ENCODE peak calls at places on chromosomes 5 and 9, in four cellular contexts. P, S, U and M are unnamed samples.

GRCh38 chr5:62778327-62779009 is 199.8 kb downstream of the LRRC70 start:
- DNase-seq in P (no peak), S (no peak), U (no peak), M (no peak)

GRCh38 chr5:84113246-84114118 is 271.2 kb downstream of the EDIL3 start:
- DNase-seq in P (no peak), S (no peak), U (no peak), M (no peak)

GRCh38 chr9:136520053-136520540 is 25.8 kb downstream of the NOTCH1 start:
- DNase-seq in P (no peak), S (no peak), U (no peak), M (no peak)

GRCh38 chr9:133969681-133970580 is 22.2 kb downstream of the VAV2 start:
- DNase-seq in P (no peak), S (peak; percentile 4), U (no peak), M (no peak)

GRCh38 chr5:82641362-82641988 is 363.3 kb upstream of the RPS23 start:
- DNase-seq in P (no peak), S (peak; percentile 69), U (peak; percentile 96), M (peak; percentile 11)

GRCh38 chr5:34716986-34717385 is 60.9 kb downstream of the RAI14 start:
- DNase-seq in P (no peak), S (no peak), U (peak; percentile 58), M (no peak)

GRCh38 chr9:136551401-136552116 is 5.7 kb upstream of the NOTCH1 start:
- DNase-seq in P (no peak), S (no peak), U (peak; percentile 78), M (no peak)

GRCh38 chr9:137632432-137633161 is 13.8 kb downstream of the EHMT1 start:
- DNase-seq in P (no peak), S (no peak), U (no peak), M (no peak)

GRCh38 chr9:113738898-113739604 is 137.1 kb upstream of the ZNF618 start:
- DNase-seq in P (no peak), S (no peak), U (no peak), M (no peak)

GRCh38 chr5:154236011-154236410 is 45.5 kb downstream of the GALNT10 start:
- DNase-seq in P (no peak), S (no peak), U (no peak), M (no peak)

GRCh38 chr5:65811004-65811403 is 89.0 kb downstream of the NLN start:
- DNase-seq in P (no peak), S (no peak), U (peak; percentile 57), M (no peak)

GRCh38 chr5:60372786-60373185 is 327.2 kb downstream of the DEPDC1B start:
- DNase-seq in P (no peak), S (no peak), U (no peak), M (no peak)

GRCh38 chr5:39494099-39494498 is 69.3 kb upstream of the DAB2 start:
- DNase-seq in P (no peak), S (no peak), U (peak; percentile 77), M (no peak)

GRCh38 chr5:107668933-107669542 is 1.7 kb downstream of the EFNA5 start:
- DNase-seq in P (no peak), S (peak; percentile 32), U (peak; percentile 13), M (no peak)

GRCh38 chr9:130143974-130144373 is 28.2 kb upstream of the NCS1 start:
- DNase-seq in P (no peak), S (no peak), U (peak; percentile 38), M (no peak)

GRCh38 chr9:27572566-27572917 is 739 bp downstream of the C9orf72 start:
- DNase-seq in P (peak; percentile 31), S (peak; percentile 36), U (peak; percentile 39), M (peak; percentile 27)

DNA sequence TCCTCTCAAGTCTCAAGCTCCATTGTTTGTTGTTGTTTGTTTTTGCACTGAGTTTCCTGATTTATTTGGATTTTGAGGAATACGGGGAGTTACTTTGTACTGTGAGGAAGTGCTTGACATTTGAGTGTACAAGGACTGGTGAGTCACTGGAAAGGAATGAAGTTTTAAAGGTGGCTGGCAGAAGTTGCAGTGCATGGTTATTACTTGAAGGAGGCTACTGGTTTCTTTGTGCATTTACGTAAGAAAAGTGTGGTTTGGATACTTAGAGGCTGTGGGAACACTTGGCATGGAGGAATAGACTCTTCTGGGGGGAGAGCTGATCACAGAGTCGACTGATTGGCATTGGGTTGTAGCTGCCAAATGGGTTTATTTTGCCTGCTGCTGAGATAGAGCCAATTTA is 919.0 kb downstream of the TAF11L14 start:
- DNase-seq in P (no peak), S (no peak), U (no peak), M (no peak)
- H3K4me3 ChIP-seq in P (no peak overlapping the region), S (no peak overlapping the region), U (no peak overlapping the region), M (no peak overlapping the region)

GRCh38 chr9:72355153-72355552 is 9.9 kb downstream of the ZFAND5 start:
- DNase-seq in P (no peak), S (no peak), U (no peak), M (no peak)

GRCh38 chr9:72352911-72353388 is 12.1 kb downstream of the ZFAND5 start:
- DNase-seq in P (no peak), S (no peak), U (no peak), M (no peak)

GRCh38 chr9:72353455-72354116 is 11.4 kb downstream of the ZFAND5 start:
- DNase-seq in P (no peak), S (no peak), U (no peak), M (no peak)

GRCh38 chr9:72354704-72355103 is 10.3 kb downstream of the ZFAND5 start:
- DNase-seq in P (no peak), S (no peak), U (no peak), M (no peak)

DNA sequence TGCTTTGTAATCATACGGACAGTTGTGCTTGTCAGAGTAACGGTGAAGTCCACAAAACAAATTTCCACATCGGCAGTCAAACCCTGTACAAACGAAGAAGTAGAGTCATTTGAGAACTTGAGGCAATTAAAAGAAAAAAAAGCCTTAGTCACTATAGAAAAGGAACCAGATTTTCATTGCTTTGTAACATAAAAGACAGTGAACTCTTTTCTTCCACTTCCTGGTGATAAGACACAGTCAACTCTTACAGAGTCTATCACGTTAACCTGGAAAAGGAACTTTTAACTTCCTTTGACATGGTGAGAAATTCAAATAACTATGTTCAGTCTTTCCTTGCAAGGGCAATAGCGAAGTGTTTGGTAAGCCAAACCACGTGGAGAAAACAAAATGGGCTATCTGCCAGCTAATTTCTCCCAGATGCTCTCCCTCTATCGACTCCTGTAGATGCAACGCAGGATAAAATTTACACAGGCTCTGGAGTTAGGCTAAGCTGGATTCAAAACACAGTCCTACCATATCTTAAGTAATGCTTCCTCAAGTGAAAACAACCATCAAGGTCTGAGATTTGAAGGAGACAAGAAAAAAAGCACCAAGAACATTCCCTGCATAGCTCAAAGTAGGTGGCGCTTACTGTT is 8.9 kb downstream of the ZFAND5 start:
- DNase-seq in P (no peak), S (peak; percentile 63), U (peak; percentile 64), M (no peak)
- H3K36me3 ChIP-seq in P (peaks cover 56% of the 10 kb centered on the region), S (peaks cover 84% of the 10 kb centered on the region), U (peaks cover 7% of the 10 kb centered on the region), M (peaks cover 13% of the 10 kb centered on the region)

GRCh38 chr5:77642915-77643653 is 4.6 kb upstream of the OTP start:
- DNase-seq in P (no peak), S (no peak), U (no peak), M (no peak)

GRCh38 chr5:77645995-77646639 is 7.6 kb upstream of the OTP start:
- DNase-seq in P (no peak), S (no peak), U (no peak), M (no peak)

GRCh38 chr5:77645158-77645994 is 6.9 kb upstream of the OTP start:
- DNase-seq in P (no peak), S (peak; percentile 74), U (no peak), M (no peak)

GRCh38 chr5:77643654-77644404 is 5.3 kb upstream of the OTP start:
- DNase-seq in P (no peak), S (no peak), U (no peak), M (no peak)

DNA sequence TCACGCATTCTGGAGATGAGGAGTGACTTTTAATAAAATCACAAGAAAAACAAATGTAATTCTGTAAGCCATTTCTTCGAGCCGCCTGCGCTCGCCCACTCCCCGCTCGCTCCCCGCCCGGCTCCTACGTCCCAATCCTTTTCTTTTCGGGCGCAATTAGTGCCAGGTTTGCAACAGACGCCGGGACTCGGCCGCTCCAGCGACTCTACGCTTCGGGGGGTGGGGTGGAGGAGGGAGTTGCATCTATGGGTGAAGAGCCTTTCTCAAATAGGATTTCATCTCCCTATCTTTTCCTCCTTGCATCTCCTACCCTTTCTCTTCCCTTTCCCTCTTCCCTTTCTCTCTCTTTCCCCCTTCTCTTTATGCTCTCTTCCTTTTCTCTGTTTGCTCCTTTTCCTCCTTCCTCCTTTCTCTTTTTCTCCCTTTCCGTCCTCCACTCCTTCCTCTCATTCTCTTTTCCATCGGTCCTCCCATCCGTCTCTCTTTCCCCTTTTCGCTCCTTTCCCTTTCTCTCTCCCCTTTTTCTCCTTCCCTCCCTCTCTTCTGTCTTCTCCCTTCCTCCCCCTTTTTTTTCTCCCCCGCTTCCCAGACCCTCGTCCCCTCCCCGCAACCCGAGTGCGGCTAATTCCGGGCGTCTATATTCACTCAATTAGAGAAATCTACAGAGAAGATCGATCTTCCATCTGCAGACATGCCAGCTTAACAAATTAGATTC is 6.1 kb upstream of the OTP start:
- DNase-seq in P (no peak), S (no peak), U (no peak), M (no peak)
- H3K4me3 ChIP-seq in P (no peak overlapping the region), S (peak overlapping the region; percentile 2), U (no peak overlapping the region), M (no peak overlapping the region)

GRCh38 chr5:171433352-171433698 is 13.9 kb downstream of the FGF18 start:
- DNase-seq in P (no peak), S (no peak), U (no peak), M (no peak)
- H3K36me3 ChIP-seq in P (no peaks in the 10 kb centered on the region), S (no peaks in the 10 kb centered on the region), U (no peaks in the 10 kb centered on the region), M (no peaks in the 10 kb centered on the region)

GRCh38 chr9:127244609-127245601 is 19.7 kb upstream of the GARNL3 start:
- DNase-seq in P (peak; percentile 81), S (peak; percentile 99), U (peak; percentile 93), M (peak; percentile 84)
- H3K4me3 ChIP-seq in P (peak overlapping the region; percentile 49), S (peak overlapping the region; percentile 86), U (peak overlapping the region; percentile 84), M (peak overlapping the region; percentile 85)